ENCODE peak calls at places on chromosome 2, in nine cellular contexts. Z is DMS153; Y is PC-3; V is T-cell; T is T follicular helper cell; Q is NCI-H1694 treated with DMSO at 0.1 percent for 48 hours; B is activated CD4-positive, alpha-beta T cell treated with anti-CD3 and anti-CD28 coated beads for 24 hours; W is cardiac fibroblast; I is GM13977. N is an unnamed sample.

GRCh38 chr2:21175895-21176646 is 52.3 kb downstream of the TDRD15 start:
- DNase-seq in Z (no peak), Y (peak), V (no peak), T (no peak), Q (peak), B (no peak), W (peak), I (no peak), N (peak)

GRCh38 chr2:104758199-104758620 is 95.7 kb upstream of the POU3F3 start:
- DNase-seq in Z (peak), Y (no peak), V (no peak), T (no peak), Q (no peak), B (no peak), W (peak), I (no peak), N (no peak)

GRCh38 chr2:108182489-108182888 is 57.3 kb upstream of the SULT1C3 start:
- DNase-seq in Z (no peak), Y (peak), V (no peak), T (no peak), Q (peak), B (no peak), W (peak), I (no peak), N (no peak)

GRCh38 chr2:171161425-171162289 is 964 bp upstream of the TLK1 start:
- DNase-seq in Z (no peak), Y (no peak), V (no peak), T (no peak), Q (no peak), B (no peak), W (no peak), I (no peak), N (no peak)

GRCh38 chr2:25247792-25248512 is 79.6 kb upstream of the POMC start:
- DNase-seq in Z (no peak), Y (no peak), V (no peak), T (no peak), Q (no peak), B (no peak), W (no peak), I (no peak), N (no peak)

GRCh38 chr2:105553538-105554196 is 154.8 kb upstream of the FHL2 start:
- DNase-seq in Z (no peak), Y (peak), V (no peak), T (no peak), Q (no peak), B (no peak), W (peak), I (no peak), N (no peak)

GRCh38 chr2:234691226-234691600 is 194.3 kb upstream of the ARL4C start:
- DNase-seq in Z (no peak), Y (no peak), V (no peak), T (no peak), Q (no peak), B (no peak), W (no peak), I (no peak), N (peak)

GRCh38 chr2:202771741-202772470 is 99.7 kb downstream of the ICA1L start:
- DNase-seq in Z (no peak), Y (no peak), V (no peak), T (no peak), Q (no peak), B (no peak), W (peak), I (no peak), N (no peak)

GRCh38 chr2:23637011-23637778 is 252.2 kb downstream of the KLHL29 start:
- DNase-seq in Z (no peak), Y (no peak), V (no peak), T (no peak), Q (no peak), B (no peak), W (peak), I (no peak), N (no peak)

GRCh38 chr2:128169497-128169896 is 78.5 kb downstream of the UGGT1 start:
- DNase-seq in Z (no peak), Y (no peak), V (no peak), T (no peak), Q (no peak), B (no peak), W (peak), I (no peak), N (no peak)